ENCODE peak calls at places on chromosomes 13 and 19, in six cellular contexts. T is body of pancreas, J is breast epithelium, K is ovary, F is ascending aorta, Q is A549. B is an unnamed sample. For H3K4me1, the result is how much of the 10 kb centered on the place peaks cover.

GRCh38 chr13:30499338-30499737 is 33.6 kb upstream of the HMGB1 start:
- DNase-seq in T (no peak), J (no peak), K (no peak), F (no peak), Q (no peak), B (no peak)

GRCh38 chr19:19040417-19040816 is 7.0 kb downstream of the ARMC6 start:
- DNase-seq in T (peak), J (peak), K (peak), F (peak), Q (no peak), B (no peak)

GRCh38 chr19:2517881-2518601 is 42.1 kb downstream of the GADD45B start:
- DNase-seq in T (no peak), J (no peak), K (no peak), F (no peak), Q (no peak), B (no peak)

GRCh38 chr19:42267644-42268141 is 1.4 kb upstream of the CIC start:
- DNase-seq in T (peak), J (peak), K (no peak), F (no peak), Q (no peak), B (peak)

GRCh38 chr13:26646603-26647002 is 89.1 kb downstream of the WASF3 start:
- DNase-seq in T (no peak), J (no peak), K (no peak), F (no peak), Q (no peak), B (no peak)

GRCh38 chr19:47132522-47132852 is 1.9 kb downstream of the SAE1 start:
- DNase-seq in T (no peak), J (no peak), K (no peak), F (no peak), Q (no peak), B (no peak)

GRCh38 chr13:97142452-97142851 is 79.7 kb upstream of the MBNL2 start:
- DNase-seq in T (peak), J (no peak), K (peak), F (no peak), Q (peak), B (peak)

GRCh38 chr13:79435549-79435948 is 29.5 kb upstream of the RBM26 start:
- DNase-seq in T (no peak), J (no peak), K (no peak), F (no peak), Q (no peak), B (no peak)

GRCh38 chr19:35142531-35143230 is 374 bp upstream of the FXYD7 start:
- DNase-seq in T (peak), J (no peak), K (no peak), F (no peak), Q (peak), B (no peak)

GRCh38 chr13:20815469-20815868 is 41.7 kb upstream of the EEF1AKMT1 start:
- DNase-seq in T (no peak), J (no peak), K (no peak), F (no peak), Q (no peak), B (no peak)

GRCh38 chr19:10888421-10888866 is 17.1 kb downstream of the CARM1 start:
- DNase-seq in T (no peak), J (no peak), K (no peak), F (no peak), Q (no peak), B (no peak)

GRCh38 chr13:93700115-93700514 is 473.5 kb downstream of the GPC6 start:
- DNase-seq in T (no peak), J (no peak), K (no peak), F (no peak), Q (no peak), B (no peak)

GRCh38 chr19:38739440-38740251 is 4.6 kb downstream of the CAPN12 start:
- DNase-seq in T (no peak), J (no peak), K (no peak), F (no peak), Q (no peak), B (peak)

DNA sequence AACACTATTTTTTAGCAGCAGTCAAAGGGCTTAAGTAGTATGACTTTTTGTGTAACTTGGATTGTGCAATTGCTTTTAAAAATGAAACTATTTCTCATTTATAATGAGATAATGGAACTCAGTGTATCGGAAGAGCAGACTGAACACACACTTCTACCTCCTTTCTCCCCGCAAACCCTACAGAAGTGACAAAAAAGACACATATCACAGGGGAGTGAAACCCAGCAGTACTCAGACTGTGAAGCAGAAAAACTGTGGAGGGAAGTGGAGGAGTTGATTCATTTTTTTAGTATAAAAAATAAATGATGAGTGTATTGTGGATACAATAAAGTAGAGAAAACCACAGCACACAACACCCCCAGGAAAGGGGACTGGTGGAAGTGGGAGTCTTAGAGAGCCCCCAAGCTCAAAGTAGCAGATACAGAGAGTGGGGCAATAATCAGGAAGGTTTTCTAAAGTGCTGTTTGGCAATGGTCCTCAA is 9.7 kb downstream of the LPAR6 start:
- DNase-seq in T (no peak), J (no peak), K (no peak), F (no peak), Q (no peak), B (no peak)
- H3K27ac ChIP-seq in T (no peak), J (peak), K (peak), F (peak), Q (no peak), B (peak)

GRCh38 chr19:3575260-3575741 is 2.6 kb downstream of the HMG20B start:
- DNase-seq in T (no peak), J (no peak), K (no peak), F (no peak), Q (no peak), B (no peak)
- TF ChIP-seq CTCF in T (no peak), J (no peak), K (no peak), F (no peak), Q (peak), B (no peak)

GRCh38 chr19:29299416-29300380 is 86.7 kb upstream of the UQCRFS1 start:
- DNase-seq in T (no peak), J (no peak), K (no peak), F (no peak), Q (no peak), B (no peak)
- H3K4me1 ChIP-seq in T (under half), J (under half), K (under half), F (under half), Q (under half), B (under half)

GRCh38 chr13:77219401-77219800 is 107.5 kb downstream of the MYCBP2 start:
- DNase-seq in T (no peak), J (no peak), K (no peak), F (no peak), Q (no peak), B (no peak)

GRCh38 chr13:77225946-77226345 is 100.9 kb downstream of the MYCBP2 start:
- DNase-seq in T (no peak), J (no peak), K (no peak), F (no peak), Q (no peak), B (no peak)

GRCh38 chr13:77222909-77223308 is 104.0 kb downstream of the MYCBP2 start:
- DNase-seq in T (no peak), J (no peak), K (no peak), F (no peak), Q (no peak), B (no peak)

GRCh38 chr13:77218274-77218673 is 108.6 kb downstream of the MYCBP2 start:
- DNase-seq in T (no peak), J (no peak), K (no peak), F (no peak), Q (no peak), B (no peak)

GRCh38 chr13:77222000-77222690 is 104.7 kb downstream of the MYCBP2 start:
- DNase-seq in T (no peak), J (no peak), K (no peak), F (no peak), Q (no peak), B (no peak)
- H3K27ac ChIP-seq in T (no peak), J (no peak), K (no peak), F (no peak), Q (no peak), B (no peak)

DNA sequence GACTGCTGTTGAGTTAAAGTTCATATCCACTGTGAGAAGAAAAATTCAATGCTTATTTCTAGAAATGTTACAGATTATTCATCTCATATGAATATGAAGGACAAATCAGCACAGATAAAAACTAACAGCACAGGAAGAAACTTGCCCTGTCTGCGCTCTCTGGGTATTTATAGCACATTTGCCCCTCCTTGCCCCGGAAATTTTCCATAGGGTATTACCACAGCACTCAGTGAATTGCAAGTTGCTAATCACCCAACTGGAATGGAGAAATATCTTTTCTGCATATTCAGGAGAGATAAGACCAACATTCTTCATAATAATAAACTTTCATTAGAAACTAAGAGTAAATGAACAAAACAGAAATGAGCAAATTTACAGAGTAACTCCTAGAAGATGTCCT is 318.0 kb upstream of the KLF12 start:
- DNase-seq in T (no peak), J (no peak), K (no peak), F (no peak), Q (no peak), B (no peak)
- TF ChIP-seq CTCF in T (no peak), J (no peak), K (no peak), F (no peak), Q (no peak), B (no peak)

GRCh38 chr13:99199541-99200432 is 867 bp upstream of the UBAC2 start:
- DNase-seq in T (peak), J (no peak), K (no peak), F (peak), Q (peak), B (no peak)
- H3K4me1 ChIP-seq in T (under half), J (under half), K (under half), F (under half), Q (under half), B (under half)

B was measured in heart left ventricle.